ENCODE peak calls at places on chromosomes 3 and 15, in ten cellular contexts. H is K562; G is adrenal gland; X is CD4-positive, alpha-beta memory T cell; E is CD8-positive, alpha-beta T cell; W is SJSA1; Y is psoas muscle; F is upper lobe of right lung; B is CD4-positive, CD25-positive, alpha-beta regulatory T cell; R is heart left ventricle. M is an unnamed sample.

GRCh38 chr3:194671511-194671899 is 486 bp downstream of the LSG1 start:
- DNase-seq in H (peak; percentile 53), G (no peak), X (peak; percentile 46), E (no peak), W (no peak), Y (no peak), F (no peak), B (peak; percentile 72), R (no peak), M (no peak)

GRCh38 chr15:46918462-46919125 is 798.7 kb upstream of the SEMA6D start:
- DNase-seq in H (no peak), G (no peak), X (no peak), E (no peak), W (no peak), Y (no peak), F (no peak), B (no peak), R (no peak), M (no peak)

GRCh38 chr3:117278424-117279190 is 569.0 kb downstream of the TUSC7 start:
- DNase-seq in H (no peak), G (peak; percentile 62), X (no peak), E (no peak), W (no peak), Y (no peak), F (no peak), B (no peak), R (no peak), M (peak; percentile 71)

GRCh38 chr3:43243590-43244587 is 42.5 kb upstream of the SNRK start:
- DNase-seq in H (no peak), G (no peak), X (no peak), E (no peak), W (no peak), Y (no peak), F (no peak), B (peak; percentile 44), R (no peak), M (no peak)

GRCh38 chr3:160003520-160004128 is 15.0 kb downstream of the IL12A start:
- DNase-seq in H (peak; percentile 22), G (peak; percentile 43), X (no peak), E (no peak), W (peak; percentile 68), Y (peak; percentile 30), F (peak; percentile 77), B (peak; percentile 62), R (peak; percentile 62), M (peak; percentile 68)

GRCh38 chr3:98612996-98613517 is 19.6 kb upstream of the CPOX start:
- DNase-seq in H (no peak), G (peak; percentile 26), X (no peak), E (no peak), W (no peak), Y (no peak), F (peak; percentile 60), B (no peak), R (no peak), M (no peak)

GRCh38 chr3:5304789-5305680 is 117.5 kb downstream of the EDEM1 start:
- DNase-seq in H (peak; percentile 56), G (peak; percentile 22), X (peak; percentile 1), E (no peak), W (no peak), Y (peak; percentile 18), F (no peak), B (peak; percentile 32), R (no peak), M (peak; percentile 55)

GRCh38 chr15:31473384-31474058 is 146.9 kb downstream of the KLF13 start:
- DNase-seq in H (no peak), G (no peak), X (no peak), E (no peak), W (no peak), Y (no peak), F (no peak), B (peak; percentile 12), R (no peak), M (no peak)

GRCh38 chr3:79367066-79367465 is 400.7 kb downstream of the ROBO1 start:
- DNase-seq in H (no peak), G (no peak), X (no peak), E (no peak), W (no peak), Y (no peak), F (no peak), B (no peak), R (no peak), M (no peak)

GRCh38 chr3:32448686-32449474 is 53.8 kb downstream of the CMTM6 start:
- DNase-seq in H (no peak), G (no peak), X (no peak), E (no peak), W (no peak), Y (no peak), F (peak; percentile 37), B (no peak), R (no peak), M (no peak)
- H3K27ac ChIP-seq in H (no peak overlapping the region), G (no peak overlapping the region), X (no peak overlapping the region), E (no peak overlapping the region), W (no peak overlapping the region), Y (no peak overlapping the region), F (no peak overlapping the region), B (no peak overlapping the region), R (no peak overlapping the region), M (no peak overlapping the region)

GRCh38 chr15:52232327-52232726 is 41.1 kb upstream of the GNB5 start:
- DNase-seq in H (no peak), G (no peak), X (no peak), E (no peak), W (no peak), Y (no peak), F (no peak), B (peak; percentile 41), R (no peak), M (no peak)
- H3K4me3 ChIP-seq in H (no peak overlapping the region), G (no peak overlapping the region), X (no peak overlapping the region), E (no peak overlapping the region), W (no peak overlapping the region), Y (no peak overlapping the region), F (no peak overlapping the region), B (no peak overlapping the region), R (no peak overlapping the region), M (no peak overlapping the region)

DNA sequence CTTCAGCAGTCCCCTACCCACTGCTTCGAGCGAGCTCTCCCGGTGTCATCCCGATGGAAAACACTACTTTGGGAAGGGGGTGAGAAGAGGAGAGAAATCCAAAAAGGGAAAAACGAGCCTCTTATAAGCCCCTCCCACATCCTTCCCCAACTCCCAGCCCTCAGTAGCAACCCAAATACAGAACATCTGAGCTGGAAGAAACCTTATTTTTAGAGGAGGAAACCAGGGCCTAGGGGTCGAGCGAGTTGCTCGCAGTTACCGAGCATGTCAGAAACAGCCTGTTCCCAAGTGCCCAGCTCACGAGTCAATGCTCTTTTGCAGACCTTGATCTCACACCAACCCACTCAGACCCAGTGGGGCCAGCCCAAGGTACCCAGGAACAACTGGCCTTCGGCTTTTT is 14.2 kb downstream of the RBPMS2 start:
- DNase-seq in H (no peak), G (no peak), X (no peak), E (no peak), W (no peak), Y (no peak), F (no peak), B (no peak), R (no peak), M (no peak)
- H3K9me3 ChIP-seq in H (no peaks in the 10 kb centered on the region), G (no peaks in the 10 kb centered on the region), X (no peaks in the 10 kb centered on the region), E (no peaks in the 10 kb centered on the region), W (no peaks in the 10 kb centered on the region), Y (no peaks in the 10 kb centered on the region), F (no peaks in the 10 kb centered on the region), B (no peaks in the 10 kb centered on the region), R (no peaks in the 10 kb centered on the region), M (no peaks in the 10 kb centered on the region)

GRCh38 chr15:68195336-68196112 is 9.6 kb downstream of the CALML4 start:
- DNase-seq in H (no peak), G (no peak), X (no peak), E (no peak), W (no peak), Y (no peak), F (no peak), B (no peak), R (no peak), M (no peak)

GRCh38 chr15:68191555-68191954 is 13.6 kb downstream of the CALML4 start:
- DNase-seq in H (no peak), G (no peak), X (no peak), E (no peak), W (no peak), Y (no peak), F (no peak), B (no peak), R (no peak), M (no peak)

GRCh38 chr15:68190048-68190447 is 15.1 kb downstream of the CALML4 start:
- DNase-seq in H (no peak), G (no peak), X (no peak), E (no peak), W (no peak), Y (no peak), F (no peak), B (no peak), R (no peak), M (no peak)

GRCh38 chr15:68192804-68193521 is 12.2 kb downstream of the CALML4 start:
- DNase-seq in H (no peak), G (no peak), X (no peak), E (no peak), W (no peak), Y (no peak), F (no peak), B (no peak), R (peak; percentile 60), M (no peak)

GRCh38 chr15:68192117-68192516 is 13.0 kb downstream of the CALML4 start:
- DNase-seq in H (no peak), G (no peak), X (no peak), E (no peak), W (no peak), Y (no peak), F (no peak), B (no peak), R (no peak), M (no peak)
- H3K27ac ChIP-seq in H (no peak overlapping the region), G (no peak overlapping the region), X (no peak overlapping the region), E (no peak overlapping the region), W (no peak overlapping the region), Y (peak overlapping the region; percentile 9), F (no peak overlapping the region), B (no peak overlapping the region), R (no peak overlapping the region), M (no peak overlapping the region)